ENCODE peak calls at places on chromosomes 4 and X, in seven cellular contexts. D, F, P, L, K, A and Y are unnamed samples.

GRCh38 chrX:1212532-1212931 is at the start of gene CRLF2:
- DNase-seq in D (peak), P (no peak), L (no peak), K (no peak), F (no peak), A (no peak), Y (peak)

GRCh38 chr4:149841686-149842085 is 26.0 kb upstream of the IQCM start:
- DNase-seq in P (no peak), D (no peak), L (no peak), K (no peak), F (no peak), A (no peak), Y (no peak)

GRCh38 chr4:122118243-122118642 is 33.9 kb upstream of the BLTP1 start:
- DNase-seq in F (no peak), L (no peak), P (no peak), K (no peak), D (no peak), A (no peak), Y (no peak)

GRCh38 chr4:848307-848691 is 22.4 kb upstream of the CPLX1 start:
- DNase-seq in K (no peak), F (no peak), L (no peak), A (no peak), P (no peak), D (no peak), Y (no peak)

GRCh38 chr4:110533590-110533910 is 57.6 kb downstream of the ENPEP start:
- DNase-seq in A (no peak), D (no peak), K (no peak), F (no peak), P (no peak), L (no peak), Y (no peak)

GRCh38 chr4:24535399-24535798 is 49.0 kb downstream of the DHX15 start:
- DNase-seq in P (no peak), D (no peak), F (no peak), L (no peak), K (no peak), A (no peak), Y (no peak)

GRCh38 chrX:40143987-40144386 is 46.2 kb upstream of the BCOR start:
- DNase-seq in D (no peak), A (no peak), L (no peak), P (no peak), K (no peak), F (no peak), Y (no peak)

GRCh38 chr4:24810016-24810415 is 14.6 kb downstream of the SOD3 start:
- DNase-seq in A (no peak), D (no peak), L (no peak), K (no peak), F (no peak), P (no peak), Y (no peak)

GRCh38 chr4:118154643-118155042 is 120.4 kb downstream of the NDST3 start:
- DNase-seq in D (no peak), A (no peak), K (no peak), F (no peak), L (no peak), P (no peak), Y (no peak)

GRCh38 chr4:170671171-170671570 is 581.4 kb upstream of the AADAT start:
- DNase-seq in K (no peak), A (no peak), P (no peak), D (no peak), L (no peak), F (no peak), Y (no peak)

GRCh38 chrX:103517246-103517645 is 2.0 kb downstream of the RAB40A start:
- DNase-seq in P (no peak), D (no peak), K (no peak), L (no peak), F (no peak), A (no peak), Y (no peak)

GRCh38 chrX:352582-353314 is 34.0 kb downstream of the PPP2R3B start:
- DNase-seq in D (no peak), K (no peak), A (no peak), F (no peak), P (no peak), L (no peak), Y (no peak)

GRCh38 chr4:67106846-67107467 is 438.3 kb downstream of the CENPC start:
- DNase-seq in K (no peak), L (no peak), D (no peak), F (no peak), A (no peak), P (no peak), Y (no peak)

GRCh38 chr4:47852121-47852520 is 14.3 kb upstream of the CORIN start:
- DNase-seq in P (no peak), K (no peak), F (no peak), A (no peak), L (no peak), D (peak), Y (no peak)

GRCh38 chr4:32864713-32865351 is 2144.7 kb downstream of the PCDH7 start:
- DNase-seq in D (no peak), L (no peak), P (no peak), A (no peak), K (no peak), F (no peak), Y (no peak)

GRCh38 chr4:20351360-20352171 is 99.9 kb downstream of the SLIT2 start:
- DNase-seq in D (no peak), F (no peak), K (no peak), L (no peak), A (no peak), P (no peak), Y (no peak)

GRCh38 chr4:102343964-102344519 is 1.2 kb downstream of the SLC39A8 start:
- DNase-seq in F (peak), P (no peak), A (no peak), K (no peak), D (peak), L (no peak), Y (no peak)

GRCh38 chr4:77599378-77599777 is 6.2 kb upstream of the CXCL13 start:
- DNase-seq in A (no peak), L (no peak), D (peak), K (no peak), F (peak), P (no peak), Y (peak)

GRCh38 chr4:121705521-121705920 is 8.7 kb upstream of the ANXA5 start:
- DNase-seq in L (no peak), D (no peak), K (no peak), P (no peak), F (no peak), A (no peak), Y (no peak)

GRCh38 chrX:70039758-70040157 is 10.0 kb downstream of the AWAT2 start:
- DNase-seq in L (no peak), A (no peak), F (no peak), K (no peak), P (no peak), D (no peak), Y (no peak)

DNA sequence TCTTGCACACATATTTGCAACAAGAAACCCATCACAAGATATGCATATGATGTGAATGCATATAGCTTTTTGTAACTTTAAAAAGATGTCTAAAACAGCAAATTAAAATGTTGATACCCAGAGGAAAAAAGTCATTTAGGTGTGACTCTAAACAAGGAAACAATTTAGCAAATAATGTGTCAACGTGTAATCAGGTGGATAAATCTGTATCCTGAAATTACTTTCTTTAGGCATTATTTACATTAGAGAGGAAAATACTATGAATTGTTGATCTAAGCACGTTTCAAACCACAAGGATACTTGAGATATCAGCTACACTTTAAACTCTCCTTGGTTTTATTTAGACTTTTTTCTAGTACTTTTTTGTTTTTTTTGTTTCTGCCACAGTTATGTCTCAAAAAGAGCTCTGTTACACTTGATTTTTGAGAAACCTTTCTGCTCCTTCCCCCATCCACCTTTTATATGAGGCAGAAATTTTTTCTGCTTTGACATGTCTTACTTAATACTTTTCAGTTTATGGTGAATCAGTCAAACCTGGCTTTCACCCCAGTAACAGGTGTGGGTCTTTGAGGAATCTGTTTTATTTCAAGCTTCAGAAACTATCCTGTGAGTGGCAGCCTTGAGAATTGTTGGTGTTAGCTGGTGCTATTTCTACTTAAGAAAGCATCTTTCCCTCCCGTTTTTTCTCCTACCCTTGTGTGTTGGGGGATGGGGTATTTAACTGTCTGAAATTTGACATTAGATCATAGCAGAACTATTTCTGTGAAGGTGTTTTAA is 1.9 kb downstream of the NPNT start:
- DNase-seq in K (no peak), A (no peak), F (no peak), D (no peak), P (no peak), L (no peak), Y (no peak)
- H3K4me3 ChIP-seq in K (no peak), A (peak), F (no peak), D (no peak), P (no peak), L (no peak), Y (peak)

DNA sequence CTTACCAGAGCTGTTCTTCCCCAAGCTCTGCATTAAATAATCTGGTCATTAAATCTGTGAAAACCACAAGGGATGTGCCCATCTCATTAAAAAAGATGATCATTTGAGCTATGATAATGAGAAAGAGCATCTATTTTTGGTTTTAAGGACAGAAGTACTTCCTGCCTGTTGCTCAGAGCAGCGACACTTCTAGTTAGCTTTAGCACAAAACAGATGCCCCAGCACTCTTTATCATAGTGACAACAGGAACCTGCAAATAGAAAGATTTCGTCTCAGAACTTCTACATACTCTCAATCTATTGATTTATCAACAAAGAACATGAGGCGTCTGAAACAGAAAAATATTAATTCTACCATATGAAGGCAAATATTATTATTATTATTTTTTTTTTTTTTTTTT is 140.1 kb downstream of the APBB2 start:
- DNase-seq in D (no peak), P (no peak), L (no peak), A (no peak), K (no peak), F (no peak), Y (peak)
- H3K4me3 ChIP-seq in D (no peak), P (no peak), L (no peak), A (no peak), K (no peak), F (no peak), Y (no peak)

GRCh38 chrX:73127700-73128241 is 48.5 kb upstream of the PABPC1L2A start:
- DNase-seq in L (peak), K (no peak), D (no peak), F (no peak), A (no peak), P (no peak), Y (no peak)
- H3K4me3 ChIP-seq in L (peak), K (no peak), D (no peak), F (no peak), A (no peak), P (no peak), Y (no peak)

DNA sequence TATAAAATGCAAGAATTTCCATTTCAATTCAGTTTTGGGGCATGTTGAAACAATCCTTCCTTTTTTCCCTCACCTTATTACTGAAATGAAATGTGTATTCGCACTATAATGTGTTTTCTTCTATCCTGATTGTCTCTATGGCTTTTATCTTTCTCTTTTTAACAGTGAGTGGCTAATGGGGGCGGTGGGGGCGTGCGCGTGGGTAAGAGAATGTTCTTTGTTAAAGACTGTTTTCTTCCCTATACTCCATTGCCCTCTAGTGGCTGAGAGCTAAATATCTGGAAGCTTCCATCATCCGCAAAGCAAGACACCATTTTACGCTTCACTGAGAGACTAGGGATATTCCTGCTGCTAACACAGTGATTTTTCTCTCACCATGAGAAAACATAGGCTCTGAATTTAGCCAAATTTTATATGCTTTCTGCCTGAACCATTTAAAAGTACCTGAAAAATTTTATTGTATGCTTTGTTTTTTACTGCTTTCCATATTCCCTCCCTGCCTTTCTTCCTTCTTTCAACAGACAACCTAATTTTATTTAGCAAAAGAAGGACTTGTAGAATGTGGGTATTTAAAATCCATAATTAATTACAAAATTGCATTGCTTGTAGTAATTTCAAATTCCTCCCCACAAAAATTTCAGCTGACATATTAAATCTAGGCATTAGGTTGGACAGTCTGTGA is 194.0 kb downstream of the GASK1B start:
- DNase-seq in K (no peak), A (no peak), L (peak), F (peak), P (peak), D (peak), Y (peak)
- H3K4me3 ChIP-seq in K (no peak), A (no peak), L (peak), F (no peak), P (no peak), D (no peak), Y (no peak)

GRCh38 chrX:131821945-131822622 is 201.0 kb upstream of the STK26 start:
- DNase-seq in F (no peak), D (no peak), P (no peak), L (peak), K (no peak), A (no peak), Y (peak)

GRCh38 chrX:131812847-131813825 is 210.0 kb upstream of the STK26 start:
- DNase-seq in F (peak), A (peak), D (no peak), K (peak), P (no peak), L (peak), Y (peak)

GRCh38 chrX:131818297-131818936 is 204.7 kb upstream of the STK26 start:
- DNase-seq in A (no peak), K (no peak), D (no peak), F (no peak), L (no peak), P (no peak), Y (no peak)

DNA sequence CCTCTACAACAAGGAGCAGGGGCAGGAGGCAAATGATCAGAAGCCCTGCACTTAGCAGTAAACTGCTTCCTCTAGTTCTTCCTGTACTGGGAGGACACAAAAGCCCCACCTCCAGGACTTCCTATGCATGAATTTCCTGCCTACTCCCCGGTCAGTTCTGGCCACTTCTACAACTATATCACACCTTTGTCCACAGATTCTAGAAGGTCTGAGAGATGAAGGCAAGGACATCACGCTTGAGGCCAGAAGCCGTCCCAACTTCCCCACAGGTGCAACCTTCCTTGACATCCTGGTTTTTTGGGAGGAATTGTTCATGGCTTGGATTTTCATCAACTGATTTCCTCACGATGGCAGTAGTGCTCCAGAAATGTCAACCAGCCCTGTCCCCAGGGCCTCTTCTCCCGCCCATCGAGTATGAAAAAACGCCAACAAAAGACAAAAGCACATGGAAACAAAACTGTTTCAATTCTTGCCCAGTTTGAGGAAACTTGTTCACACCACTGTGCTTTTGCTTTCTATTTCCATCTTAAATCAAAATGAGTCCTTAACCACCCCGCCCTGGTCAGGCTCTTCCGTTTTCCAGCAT is 206.5 kb upstream of the STK26 start:
- DNase-seq in A (no peak), P (no peak), D (no peak), K (peak), L (peak), F (peak), Y (peak)
- H3K4me3 ChIP-seq in A (no peak), P (peak), D (no peak), K (peak), L (peak), F (no peak), Y (no peak)

DNA sequence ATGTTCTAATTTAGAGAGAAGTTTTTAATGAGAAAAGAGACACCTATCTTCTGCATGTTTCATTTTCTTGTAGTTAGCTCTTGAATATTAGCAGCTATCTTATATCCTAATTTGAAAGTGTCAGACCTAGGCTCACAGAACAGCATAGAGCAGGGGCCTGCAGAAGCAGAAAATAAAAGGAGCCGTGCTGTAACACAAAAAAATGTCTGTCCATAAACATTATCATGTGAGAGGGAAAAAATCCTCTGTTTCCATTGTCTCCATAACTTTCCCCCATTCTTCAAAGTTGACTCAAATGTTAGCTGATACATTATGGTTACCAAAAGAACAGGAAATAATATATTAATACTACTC is 329.2 kb upstream of the EPHA5 start:
- DNase-seq in A (no peak), F (no peak), L (no peak), D (no peak), K (no peak), P (no peak), Y (no peak)
- H3K4me3 ChIP-seq in A (no peak), F (no peak), L (no peak), D (no peak), K (no peak), P (no peak), Y (no peak)

GRCh38 chr4:3369781-3370660 is 71.7 kb upstream of the HGFAC start:
- DNase-seq in A (no peak), F (no peak), L (peak), P (no peak), D (peak), K (no peak), Y (peak)
- H3K4me3 ChIP-seq in A (no peak), F (no peak), L (peak), P (no peak), D (peak), K (peak), Y (no peak)

DNA sequence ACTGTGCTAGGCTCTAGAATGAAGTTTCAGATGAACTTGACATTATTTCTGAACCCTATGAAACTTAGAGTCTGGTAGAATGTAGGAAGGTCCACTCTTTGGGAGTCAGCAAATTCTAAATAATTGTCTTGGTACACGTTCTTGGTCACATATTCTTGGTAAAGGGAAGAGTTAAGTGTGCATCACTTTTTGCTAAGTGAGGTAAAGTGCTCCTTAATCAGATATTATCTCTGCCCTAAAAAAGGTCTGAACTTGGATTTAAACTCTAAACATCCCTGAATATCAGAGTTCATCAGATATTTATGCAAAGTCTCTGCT is 7.2 kb downstream of the OCIAD2 start:
- DNase-seq in P (no peak), K (no peak), D (no peak), L (no peak), A (no peak), F (no peak), Y (no peak)
- H3K4me3 ChIP-seq in P (no peak), K (no peak), D (peak), L (no peak), A (no peak), F (no peak), Y (no peak)

DNA sequence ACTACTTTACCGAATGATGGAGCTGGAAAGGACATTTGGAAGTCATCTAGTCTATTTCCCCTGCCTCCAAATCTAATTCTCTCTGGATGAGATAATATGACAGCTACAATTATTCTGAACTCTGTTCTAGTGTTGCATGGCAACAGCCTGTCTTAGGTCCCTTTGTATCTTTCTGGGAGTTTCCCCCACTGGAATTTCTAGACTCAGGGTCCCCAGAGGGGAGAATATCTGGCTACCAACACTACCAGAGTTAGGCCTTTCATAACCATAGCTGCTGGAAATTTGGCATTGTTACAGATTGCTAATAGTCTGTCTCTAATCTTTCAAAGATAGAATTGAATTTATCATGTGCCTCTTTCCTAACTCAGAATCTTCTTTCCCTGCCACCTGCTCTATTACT is 4.5 kb downstream of the MSN start:
- DNase-seq in K (no peak), F (no peak), A (no peak), L (no peak), P (no peak), D (no peak), Y (no peak)
- H3K4me3 ChIP-seq in K (no peak), F (no peak), A (no peak), L (peak), P (no peak), D (peak), Y (peak)

GRCh38 chr4:185016101-185016940 is 2.0 kb upstream of the HELT start:
- DNase-seq in K (no peak), P (no peak), A (no peak), F (no peak), D (no peak), L (no peak), Y (no peak)
- H3K4me3 ChIP-seq in K (no peak), P (no peak), A (no peak), F (no peak), D (no peak), L (no peak), Y (no peak)